ENCODE peak calls at places on chromosome 1, in ten cellular contexts. G is vagina, M is HL-60, N is suprapubic skin, R is SK-N-MC, L is transverse colon, I is endothelial cell of umbilical vein, W is HCT116, F is sigmoid colon, J is H1. X is an unnamed sample.

GRCh38 chr1:212699104-212699838 is 369 bp downstream of the BATF3 start:
- DNase-seq in J (peak), L (peak), R (no peak), M (no peak), W (peak), N (no peak), G (peak), F (peak), I (peak), X (no peak)

GRCh38 chr1:212070720-212071302 is 35.3 kb downstream of the DTL start:
- DNase-seq in F (no peak), W (peak), N (no peak), G (no peak), R (no peak), L (no peak), M (no peak), I (peak), J (no peak), X (no peak)

GRCh38 chr1:24635195-24635843 is 7.8 kb upstream of the SRRM1 start:
- DNase-seq in I (peak), F (no peak), L (no peak), J (no peak), W (peak), N (no peak), R (peak), M (peak), G (no peak), X (peak)

GRCh38 chr1:151479462-151479861 is 20.2 kb upstream of the POGZ start:
- DNase-seq in R (no peak), W (no peak), J (no peak), G (no peak), I (no peak), L (no peak), N (no peak), M (no peak), F (no peak), X (no peak)

GRCh38 chr1:158101455-158101854 is 79.2 kb upstream of the CD1D start:
- DNase-seq in R (no peak), F (no peak), J (no peak), I (no peak), N (no peak), M (no peak), G (no peak), W (no peak), L (no peak), X (no peak)

GRCh38 chr1:211503542-211503941 is 11.6 kb upstream of the RD3 start:
- DNase-seq in N (no peak), G (no peak), W (no peak), R (no peak), J (no peak), L (no peak), I (no peak), F (no peak), M (no peak), X (no peak)

GRCh38 chr1:46026531-46026930 is 105.9 kb downstream of the PIK3R3 start:
- DNase-seq in G (peak), W (no peak), L (no peak), M (no peak), I (peak), F (no peak), R (no peak), N (no peak), J (no peak), X (no peak)

GRCh38 chr1:54229281-54229891 is 29.4 kb downstream of the MRPL37 start:
- DNase-seq in F (no peak), G (no peak), R (no peak), N (no peak), W (peak), L (no peak), M (no peak), I (peak), J (no peak), X (no peak)

GRCh38 chr1:232381676-232382075 is 248.3 kb downstream of the SIPA1L2 start:
- DNase-seq in F (no peak), W (no peak), J (no peak), L (no peak), N (no peak), G (no peak), I (no peak), R (no peak), M (no peak), X (no peak)

GRCh38 chr1:41751804-41752513 is 166.8 kb downstream of the HIVEP3 start:
- DNase-seq in M (peak), W (no peak), G (no peak), N (no peak), R (no peak), F (peak), I (peak), J (no peak), L (peak), X (no peak)

GRCh38 chr1:110056284-110056680 is 14.2 kb downstream of the ALX3 start:
- DNase-seq in M (no peak), R (no peak), L (no peak), N (no peak), W (no peak), F (no peak), J (no peak), I (no peak), G (no peak), X (no peak)

GRCh38 chr1:22747021-22747734 is 36.5 kb downstream of the EPHB2 start:
- DNase-seq in J (no peak), M (no peak), N (no peak), I (peak), W (no peak), R (no peak), F (no peak), L (no peak), G (no peak), X (peak)

GRCh38 chr1:211811848-211812247 is 18.7 kb downstream of the LPGAT1 start:
- DNase-seq in F (no peak), L (no peak), G (no peak), M (no peak), W (no peak), N (no peak), R (no peak), J (no peak), I (no peak), X (no peak)

GRCh38 chr1:245873883-245874671 is 633.0 kb downstream of the SMYD3 start:
- DNase-seq in L (no peak), I (no peak), G (no peak), F (no peak), W (no peak), J (no peak), R (no peak), M (no peak), N (no peak), X (no peak)

GRCh38 chr1:219657186-219657585 is 44.3 kb upstream of the ZC3H11B start:
- DNase-seq in G (no peak), I (no peak), F (no peak), J (no peak), M (no peak), R (no peak), L (no peak), N (no peak), W (no peak), X (no peak)

GRCh38 chr1:178961868-178962267 is 63.8 kb upstream of the FAM20B start:
- DNase-seq in W (no peak), M (no peak), F (no peak), G (no peak), R (no peak), J (no peak), I (no peak), N (no peak), L (no peak), X (no peak)

GRCh38 chr1:55993608-55994251 is 585.6 kb downstream of the PLPP3 start:
- DNase-seq in N (no peak), G (no peak), I (no peak), M (no peak), L (no peak), J (no peak), W (no peak), F (no peak), R (no peak), X (no peak)

GRCh38 chr1:36657826-36658225 is 175.1 kb upstream of the CSF3R start:
- DNase-seq in L (no peak), G (no peak), F (no peak), M (no peak), I (no peak), N (no peak), J (no peak), R (no peak), W (no peak), X (no peak)

GRCh38 chr1:40072142-40072541 is 24.9 kb downstream of the PPT1 start:
- DNase-seq in L (no peak), R (no peak), W (no peak), M (no peak), I (no peak), J (no peak), G (no peak), N (no peak), F (no peak), X (no peak)

GRCh38 chr1:185441608-185442007 is 124.6 kb upstream of the IVNS1ABP start:
- DNase-seq in M (no peak), R (no peak), N (no peak), W (no peak), L (no peak), I (peak), G (no peak), F (no peak), J (no peak), X (no peak)

GRCh38 chr1:156407344-156407743 is 38.3 kb downstream of the RHBG start:
- DNase-seq in F (no peak), R (no peak), G (no peak), N (no peak), L (no peak), W (no peak), J (no peak), I (no peak), M (no peak), X (no peak)

GRCh38 chr1:65422241-65423203 is 2.1 kb downstream of the LEPR start:
- DNase-seq in R (no peak), M (no peak), G (no peak), J (no peak), L (no peak), W (no peak), I (peak), F (no peak), N (no peak), X (no peak)

GRCh38 chr1:21931171-21932093 is 5.7 kb downstream of the HSPG2 start:
- DNase-seq in L (peak), R (no peak), I (peak), N (peak), J (no peak), W (peak), G (no peak), M (no peak), F (peak), X (no peak)

GRCh38 chr1:16905112-16905855 is 9.5 kb downstream of the RNU1-2 start:
- DNase-seq in F (peak), W (peak), J (no peak), M (no peak), G (no peak), L (peak), R (peak), N (peak), I (no peak), X (peak)

GRCh38 chr1:55536466-55536865 is 321.3 kb upstream of the USP24 start:
- DNase-seq in W (no peak), I (no peak), N (no peak), J (no peak), M (no peak), F (no peak), G (no peak), R (no peak), L (no peak), X (no peak)

GRCh38 chr1:55211909-55212308 is 3.3 kb downstream of the USP24 start:
- DNase-seq in J (no peak), M (no peak), R (no peak), G (no peak), F (no peak), L (no peak), I (no peak), W (no peak), N (no peak), X (no peak)

GRCh38 chr1:211875541-211875940 is 45.0 kb upstream of the LPGAT1 start:
- DNase-seq in F (no peak), G (no peak), I (no peak), L (no peak), N (no peak), M (no peak), J (no peak), W (no peak), R (no peak), X (no peak)

GRCh38 chr1:63915121-63915520 is 141.3 kb downstream of the ROR1 start:
- DNase-seq in F (no peak), R (no peak), J (no peak), L (no peak), M (no peak), N (no peak), W (no peak), G (no peak), I (peak), X (no peak)

GRCh38 chr1:67573481-67573880 is 111.5 kb upstream of the GADD45A start:
- DNase-seq in J (no peak), L (no peak), N (no peak), R (no peak), G (no peak), M (no peak), I (no peak), F (no peak), W (no peak), X (no peak)

DNA sequence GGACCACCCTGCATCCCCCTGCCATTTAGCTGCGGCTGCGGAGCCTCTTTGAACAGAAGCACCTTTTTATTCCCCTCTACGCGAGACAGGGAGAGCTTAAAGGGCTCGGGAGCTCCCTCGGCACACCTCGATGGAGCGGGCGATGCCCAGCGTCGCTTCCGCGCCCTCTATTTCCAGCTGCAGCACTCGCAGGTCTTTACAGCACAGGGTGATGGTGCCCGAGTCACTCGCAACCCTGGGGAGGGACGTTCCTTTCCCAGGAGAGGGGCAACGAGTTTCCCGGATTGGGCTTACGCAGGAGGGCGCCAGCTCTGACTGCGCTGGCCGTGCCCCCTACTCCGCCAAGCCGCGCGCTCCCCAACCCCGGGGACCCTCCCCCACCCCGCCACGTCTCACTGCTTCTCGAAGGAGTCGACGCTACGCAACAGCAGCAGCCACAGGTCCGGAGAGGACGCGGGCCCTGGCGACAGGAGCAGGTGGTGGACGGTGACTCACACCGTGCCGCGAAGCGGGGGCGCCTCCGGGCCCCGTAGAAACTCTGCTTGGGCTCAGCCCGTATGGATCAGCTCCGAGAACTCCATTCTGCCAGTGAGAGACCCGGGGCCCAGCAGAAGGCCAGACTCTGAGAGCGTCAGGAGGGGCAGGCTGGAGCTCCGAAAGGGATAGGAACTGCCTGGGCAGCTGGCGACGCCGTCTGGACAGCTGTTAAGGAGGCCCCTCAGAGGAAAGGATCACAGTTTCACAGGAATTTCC is 5.8 kb upstream of the FAM167B start:
- DNase-seq in I (peak), N (peak), W (no peak), F (peak), G (no peak), L (peak), M (no peak), J (no peak), R (no peak), X (no peak)
- H3K4me3 ChIP-seq in I (peak), N (peak), W (peak), F (peak), G (peak), L (peak), M (peak), J (peak), R (peak), X (peak)

DNA sequence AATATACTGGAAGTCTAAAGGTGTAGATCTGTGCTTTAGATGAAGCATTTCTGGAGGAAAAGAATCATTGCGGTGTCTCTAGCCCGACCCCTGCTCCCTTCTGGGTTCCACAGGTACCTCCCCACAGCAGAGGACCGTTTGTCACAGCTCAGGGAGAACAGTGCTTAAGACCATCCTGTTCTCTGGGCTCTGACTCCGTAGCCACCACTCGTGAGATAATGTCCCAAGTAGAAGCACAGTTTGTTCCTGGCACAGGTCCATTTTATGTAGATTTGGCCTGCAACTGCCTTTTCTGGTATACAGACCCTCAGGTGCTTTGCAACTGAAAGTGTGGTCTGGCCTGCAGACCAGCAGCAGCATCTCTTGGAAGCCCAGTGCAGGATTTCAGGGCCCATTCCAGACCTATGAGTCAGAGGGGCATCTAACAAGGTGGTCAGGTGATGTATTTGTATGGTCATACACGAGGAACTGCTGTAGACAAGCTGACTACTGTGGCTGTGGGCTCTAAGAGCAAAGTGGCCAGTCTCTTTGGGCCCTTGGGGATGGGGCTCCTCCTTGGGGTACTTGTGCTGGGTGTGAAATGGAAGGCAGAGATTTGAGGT is 28.3 kb upstream of the TMEM125 start:
- DNase-seq in M (no peak), J (no peak), L (no peak), G (peak), R (no peak), F (no peak), I (no peak), N (no peak), W (no peak), X (no peak)
- TF ChIP-seq POLR2AphosphoS5 in M (no peak), J (no peak), L (no peak), G (no peak), R (no peak), F (no peak), I (no peak), N (no peak), W (no peak), X (no peak)

DNA sequence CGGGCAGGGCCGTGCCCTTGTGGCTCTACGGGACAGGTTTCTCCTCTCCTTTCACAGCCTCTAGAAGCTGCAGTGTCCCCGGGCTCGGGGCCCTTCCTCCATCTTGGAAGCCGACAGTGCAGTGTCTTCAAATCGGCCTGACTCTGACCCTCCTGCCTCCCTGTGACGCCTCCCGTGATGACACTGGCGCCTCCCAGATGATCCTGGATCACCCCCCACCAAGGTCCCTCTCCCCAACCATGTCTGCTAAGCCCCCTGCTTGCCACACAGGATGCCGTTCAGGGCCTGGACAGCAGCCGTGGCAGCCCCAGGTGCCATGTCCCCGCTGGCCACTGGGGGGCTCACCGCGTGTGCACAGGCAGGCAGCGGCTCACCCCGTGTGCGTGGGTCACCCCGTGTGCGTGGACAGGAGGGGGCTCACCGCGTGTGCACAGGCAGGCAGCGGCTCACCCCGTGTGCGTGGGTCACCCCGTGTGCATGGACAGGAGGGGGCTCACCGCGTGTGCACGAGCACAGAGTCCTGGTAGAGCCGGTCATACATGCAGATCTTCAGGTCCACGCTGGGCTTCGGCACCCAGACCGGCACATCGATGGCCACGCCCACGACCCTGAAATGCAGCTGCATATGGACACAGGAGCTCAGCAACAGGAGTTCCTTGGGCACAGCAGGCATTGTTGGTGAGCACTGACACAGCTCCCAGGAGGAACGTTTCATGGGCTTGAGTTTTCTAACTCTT is 24.9 kb upstream of the TMEM52 start:
- DNase-seq in J (no peak), W (peak), I (peak), N (no peak), R (no peak), L (peak), G (no peak), M (no peak), F (no peak), X (no peak)
- H3K4me3 ChIP-seq in J (peak), W (peak), I (no peak), N (no peak), R (no peak), L (no peak), G (no peak), M (no peak), F (no peak), X (peak)

GRCh38 chr1:116825400-116825734 is 71.1 kb downstream of the CD2 start:
- DNase-seq in L (peak), I (no peak), J (no peak), G (no peak), W (no peak), N (no peak), M (no peak), F (no peak), R (no peak), X (no peak)
- TF ChIP-seq POLR2AphosphoS5 in L (no peak), I (no peak), J (no peak), G (no peak), W (no peak), N (no peak), M (no peak), F (no peak), R (no peak), X (no peak)